ENCODE peak calls at places on chromosomes 16 and 17, in seven cellular contexts. One of them, this sample, is unnamed.

GRCh38 chr17:82240506-82241182 is 11.8 kb downstream of the SLC16A3 start:
- DNase-seq in OCI-LY7: no peak
- DNase-seq in PC-3: no peak
- DNase-seq in IMR-90: no peak
- DNase-seq in neuronal stem cell: no peak
- DNase-seq in astrocyte of the cerebellum: no peak
- DNase-seq in heart right ventricle: no peak
- DNase-seq in this sample: no peak

GRCh38 chr17:50603340-50603739 is 31.3 kb upstream of the ABCC3 start:
- DNase-seq in PC-3: no peak
- DNase-seq in heart right ventricle: no peak
- DNase-seq in astrocyte of the cerebellum: no peak
- DNase-seq in OCI-LY7: peak
- DNase-seq in neuronal stem cell: no peak
- DNase-seq in IMR-90: no peak
- DNase-seq in this sample: peak

GRCh38 chr16:70151391-70151790 is 22.2 kb upstream of the CLEC18C start:
- DNase-seq in astrocyte of the cerebellum: no peak
- DNase-seq in neuronal stem cell: no peak
- DNase-seq in PC-3: no peak
- DNase-seq in heart right ventricle: no peak
- DNase-seq in IMR-90: no peak
- DNase-seq in OCI-LY7: no peak
- DNase-seq in this sample: no peak

GRCh38 chr17:77475012-77475976 is 334.5 kb downstream of the SEC14L1 start:
- DNase-seq in OCI-LY7: peak
- DNase-seq in PC-3: no peak
- DNase-seq in heart right ventricle: no peak
- DNase-seq in IMR-90: peak
- DNase-seq in neuronal stem cell: no peak
- DNase-seq in astrocyte of the cerebellum: peak
- DNase-seq in this sample: no peak

GRCh38 chr16:11315499-11315898 is 29.8 kb upstream of the RMI2 start:
- DNase-seq in heart right ventricle: no peak
- DNase-seq in neuronal stem cell: peak
- DNase-seq in IMR-90: peak
- DNase-seq in astrocyte of the cerebellum: peak
- DNase-seq in PC-3: peak
- DNase-seq in OCI-LY7: no peak
- DNase-seq in this sample: peak

GRCh38 chr17:69858460-69858859 is 216.6 kb upstream of the KCNJ16 start:
- DNase-seq in PC-3: no peak
- DNase-seq in IMR-90: no peak
- DNase-seq in astrocyte of the cerebellum: no peak
- DNase-seq in OCI-LY7: no peak
- DNase-seq in neuronal stem cell: no peak
- DNase-seq in heart right ventricle: no peak
- DNase-seq in this sample: no peak

GRCh38 chr17:55722742-55723487 is at the start of gene TMEM100:
- DNase-seq in heart right ventricle: peak
- DNase-seq in OCI-LY7: no peak
- DNase-seq in PC-3: no peak
- DNase-seq in IMR-90: peak
- DNase-seq in astrocyte of the cerebellum: peak
- DNase-seq in neuronal stem cell: no peak
- DNase-seq in this sample: peak

GRCh38 chr17:4522661-4523060 is 24.0 kb downstream of the SPNS2 start:
- DNase-seq in IMR-90: no peak
- DNase-seq in neuronal stem cell: no peak
- DNase-seq in astrocyte of the cerebellum: no peak
- DNase-seq in PC-3: no peak
- DNase-seq in OCI-LY7: no peak
- DNase-seq in heart right ventricle: peak
- DNase-seq in this sample: no peak

GRCh38 chr16:12191102-12191501 is 214.6 kb downstream of the SNX29 start:
- DNase-seq in IMR-90: no peak
- DNase-seq in PC-3: no peak
- DNase-seq in heart right ventricle: no peak
- DNase-seq in astrocyte of the cerebellum: no peak
- DNase-seq in neuronal stem cell: no peak
- DNase-seq in OCI-LY7: no peak
- DNase-seq in this sample: no peak

GRCh38 chr17:41784207-41784744 is 2.2 kb downstream of the JUP start:
- DNase-seq in heart right ventricle: peak
- DNase-seq in astrocyte of the cerebellum: no peak
- DNase-seq in neuronal stem cell: no peak
- DNase-seq in IMR-90: peak
- DNase-seq in OCI-LY7: no peak
- DNase-seq in PC-3: peak
- DNase-seq in this sample: peak

GRCh38 chr16:69511641-69512040 is 54.1 kb upstream of the NFAT5 start:
- DNase-seq in OCI-LY7: no peak
- DNase-seq in IMR-90: no peak
- DNase-seq in heart right ventricle: no peak
- DNase-seq in PC-3: no peak
- DNase-seq in astrocyte of the cerebellum: no peak
- DNase-seq in neuronal stem cell: no peak
- DNase-seq in this sample: no peak

GRCh38 chr16:4679854-4680636 is 13.3 kb upstream of the NUDT16L1 start:
- DNase-seq in neuronal stem cell: no peak
- DNase-seq in PC-3: peak
- DNase-seq in astrocyte of the cerebellum: no peak
- DNase-seq in heart right ventricle: peak
- DNase-seq in OCI-LY7: no peak
- DNase-seq in IMR-90: peak
- DNase-seq in this sample: peak

GRCh38 chr16:17155936-17156335 is 314.8 kb downstream of the XYLT1 start:
- DNase-seq in IMR-90: no peak
- DNase-seq in astrocyte of the cerebellum: no peak
- DNase-seq in PC-3: no peak
- DNase-seq in neuronal stem cell: no peak
- DNase-seq in OCI-LY7: no peak
- DNase-seq in heart right ventricle: no peak
- DNase-seq in this sample: no peak

GRCh38 chr17:57501016-57501415 is 244.1 kb downstream of the CCDC182 start:
- DNase-seq in IMR-90: no peak
- DNase-seq in PC-3: no peak
- DNase-seq in OCI-LY7: no peak
- DNase-seq in neuronal stem cell: no peak
- DNase-seq in astrocyte of the cerebellum: no peak
- DNase-seq in heart right ventricle: no peak
- DNase-seq in this sample: no peak

GRCh38 chr17:68576811-68577551 is 24.2 kb downstream of the FAM20A start:
- DNase-seq in neuronal stem cell: no peak
- DNase-seq in PC-3: no peak
- DNase-seq in astrocyte of the cerebellum: no peak
- DNase-seq in heart right ventricle: peak
- DNase-seq in OCI-LY7: peak
- DNase-seq in IMR-90: peak
- DNase-seq in this sample: no peak

GRCh38 chr16:20072524-20073202 is 1.0 kb downstream of the GPR139 start:
- DNase-seq in astrocyte of the cerebellum: no peak
- DNase-seq in IMR-90: no peak
- DNase-seq in heart right ventricle: no peak
- DNase-seq in neuronal stem cell: no peak
- DNase-seq in OCI-LY7: no peak
- DNase-seq in PC-3: no peak
- DNase-seq in this sample: no peak

GRCh38 chr16:57614546-57615343 is 13.7 kb upstream of the ADGRG1 start:
- DNase-seq in heart right ventricle: no peak
- DNase-seq in OCI-LY7: no peak
- DNase-seq in IMR-90: no peak
- DNase-seq in PC-3: no peak
- DNase-seq in neuronal stem cell: no peak
- DNase-seq in astrocyte of the cerebellum: no peak
- DNase-seq in this sample: no peak

GRCh38 chr17:8162232-8162996 is at the start of gene VAMP2:
- DNase-seq in astrocyte of the cerebellum: no peak
- DNase-seq in IMR-90: peak
- DNase-seq in OCI-LY7: peak
- DNase-seq in neuronal stem cell: no peak
- DNase-seq in heart right ventricle: peak
- DNase-seq in PC-3: peak
- DNase-seq in this sample: peak

GRCh38 chr17:77375917-77376651 is 235.3 kb downstream of the SEC14L1 start:
- DNase-seq in IMR-90: peak
- DNase-seq in neuronal stem cell: no peak
- DNase-seq in heart right ventricle: no peak
- DNase-seq in PC-3: no peak
- DNase-seq in OCI-LY7: no peak
- DNase-seq in astrocyte of the cerebellum: no peak
- DNase-seq in this sample: no peak

DNA sequence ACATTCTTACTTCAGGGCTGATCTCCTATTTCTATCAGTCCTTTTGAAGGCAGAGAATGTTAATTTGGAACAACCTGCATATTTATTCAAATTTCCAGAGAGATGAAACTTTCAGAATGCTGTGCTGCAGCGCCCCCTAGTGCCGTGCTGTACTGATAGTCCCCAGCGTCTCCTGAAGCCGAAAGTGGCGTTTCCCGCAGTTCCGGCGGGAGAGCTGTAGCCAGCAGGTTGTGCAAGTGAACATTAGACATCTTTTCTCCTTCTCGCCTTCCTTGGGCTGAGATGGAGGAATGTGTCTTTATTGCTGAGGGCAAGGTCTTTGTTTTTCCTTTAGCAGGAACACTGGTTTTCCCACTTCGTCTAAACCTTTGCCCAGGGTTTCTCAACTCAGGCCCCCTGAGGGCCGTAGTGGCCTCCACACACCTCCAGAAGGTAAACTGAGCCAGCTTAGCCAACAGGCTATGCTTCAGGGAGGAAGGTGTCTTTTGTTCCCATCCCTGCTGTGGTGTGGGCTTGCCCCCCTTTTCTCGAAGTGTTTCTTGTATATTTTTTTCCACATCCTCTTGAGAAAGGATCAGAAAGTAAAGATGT is 26.4 kb downstream of the USP10 start:
- DNase-seq in heart right ventricle: peak
- DNase-seq in neuronal stem cell: peak
- DNase-seq in astrocyte of the cerebellum: peak
- DNase-seq in PC-3: peak
- DNase-seq in OCI-LY7: peak
- DNase-seq in IMR-90: peak
- DNase-seq in this sample: peak
- H3K4me3 ChIP-seq in heart right ventricle: no peak
- H3K4me3 ChIP-seq in neuronal stem cell: no peak
- H3K4me3 ChIP-seq in astrocyte of the cerebellum: no peak
- H3K4me3 ChIP-seq in PC-3: peak
- H3K4me3 ChIP-seq in OCI-LY7: peak
- H3K4me3 ChIP-seq in IMR-90: no peak
- H3K4me3 ChIP-seq in this sample: no peak

GRCh38 chr16:49836218-49836617 is 19.7 kb downstream of the ZNF423 start:
- DNase-seq in heart right ventricle: no peak
- DNase-seq in OCI-LY7: no peak
- DNase-seq in neuronal stem cell: no peak
- DNase-seq in IMR-90: no peak
- DNase-seq in PC-3: no peak
- DNase-seq in astrocyte of the cerebellum: no peak
- DNase-seq in this sample: no peak

GRCh38 chr16:49835116-49835880 is 20.6 kb downstream of the ZNF423 start:
- DNase-seq in IMR-90: no peak
- DNase-seq in astrocyte of the cerebellum: no peak
- DNase-seq in neuronal stem cell: no peak
- DNase-seq in OCI-LY7: peak
- DNase-seq in heart right ventricle: no peak
- DNase-seq in PC-3: no peak
- DNase-seq in this sample: no peak

GRCh38 chr16:49837673-49838360 is 18.1 kb downstream of the ZNF423 start:
- DNase-seq in OCI-LY7: no peak
- DNase-seq in heart right ventricle: no peak
- DNase-seq in astrocyte of the cerebellum: no peak
- DNase-seq in PC-3: no peak
- DNase-seq in neuronal stem cell: no peak
- DNase-seq in IMR-90: no peak
- DNase-seq in this sample: no peak

GRCh38 chr16:49838361-49838638 is 17.6 kb downstream of the ZNF423 start:
- DNase-seq in neuronal stem cell: no peak
- DNase-seq in astrocyte of the cerebellum: no peak
- DNase-seq in heart right ventricle: no peak
- DNase-seq in PC-3: no peak
- DNase-seq in IMR-90: no peak
- DNase-seq in OCI-LY7: no peak
- DNase-seq in this sample: no peak

DNA sequence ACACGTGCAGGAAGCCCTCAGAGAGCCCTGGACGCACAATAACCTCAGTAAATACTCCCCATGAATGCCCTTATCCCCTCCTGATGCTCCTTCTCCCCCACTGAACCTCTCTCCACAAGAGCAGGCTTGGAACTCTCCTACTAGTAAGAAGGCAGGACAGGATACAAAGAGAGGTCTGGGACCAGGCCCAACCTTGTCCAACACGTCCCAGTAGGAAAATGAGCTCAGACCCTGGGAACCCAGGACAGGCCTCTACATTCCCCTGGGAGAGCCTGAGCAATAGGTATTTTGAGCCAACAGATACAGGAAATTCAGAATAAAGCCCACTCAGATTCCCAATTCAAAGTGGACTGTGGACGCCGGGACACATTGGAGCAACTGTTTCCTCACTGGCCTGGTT is 19.2 kb downstream of the ZNF423 start:
- DNase-seq in neuronal stem cell: no peak
- DNase-seq in heart right ventricle: no peak
- DNase-seq in astrocyte of the cerebellum: no peak
- DNase-seq in PC-3: no peak
- DNase-seq in OCI-LY7: no peak
- DNase-seq in IMR-90: no peak
- DNase-seq in this sample: no peak
- H3K4me3 ChIP-seq in neuronal stem cell: no peak
- H3K4me3 ChIP-seq in heart right ventricle: no peak
- H3K4me3 ChIP-seq in astrocyte of the cerebellum: no peak
- H3K4me3 ChIP-seq in PC-3: no peak
- H3K4me3 ChIP-seq in OCI-LY7: no peak
- H3K4me3 ChIP-seq in IMR-90: no peak
- H3K4me3 ChIP-seq in this sample: no peak

GRCh38 chr16:79767597-79768280 is 167.2 kb upstream of the MAF start:
- DNase-seq in heart right ventricle: no peak
- DNase-seq in PC-3: no peak
- DNase-seq in neuronal stem cell: peak
- DNase-seq in OCI-LY7: no peak
- DNase-seq in astrocyte of the cerebellum: peak
- DNase-seq in IMR-90: no peak
- DNase-seq in this sample: no peak
- H3K4me3 ChIP-seq in heart right ventricle: peak
- H3K4me3 ChIP-seq in PC-3: no peak
- H3K4me3 ChIP-seq in neuronal stem cell: no peak
- H3K4me3 ChIP-seq in OCI-LY7: no peak
- H3K4me3 ChIP-seq in astrocyte of the cerebellum: peak
- H3K4me3 ChIP-seq in IMR-90: no peak
- H3K4me3 ChIP-seq in this sample: no peak

GRCh38 chr16:30633526-30633925 is 17.2 kb upstream of the PRR14 start:
- DNase-seq in PC-3: no peak
- DNase-seq in heart right ventricle: no peak
- DNase-seq in OCI-LY7: no peak
- DNase-seq in astrocyte of the cerebellum: no peak
- DNase-seq in neuronal stem cell: no peak
- DNase-seq in IMR-90: no peak
- DNase-seq in this sample: no peak

GRCh38 chr16:30623558-30624283 is 13.5 kb upstream of the ZNF689 start:
- DNase-seq in IMR-90: no peak
- DNase-seq in heart right ventricle: no peak
- DNase-seq in PC-3: no peak
- DNase-seq in neuronal stem cell: no peak
- DNase-seq in astrocyte of the cerebellum: no peak
- DNase-seq in OCI-LY7: no peak
- DNase-seq in this sample: no peak

GRCh38 chr16:30626230-30626629 is 16.0 kb upstream of the ZNF689 start:
- DNase-seq in IMR-90: no peak
- DNase-seq in astrocyte of the cerebellum: no peak
- DNase-seq in heart right ventricle: no peak
- DNase-seq in neuronal stem cell: no peak
- DNase-seq in PC-3: no peak
- DNase-seq in OCI-LY7: no peak
- DNase-seq in this sample: no peak

GRCh38 chr16:30628628-30629342 is 18.6 kb upstream of the ZNF689 start:
- DNase-seq in astrocyte of the cerebellum: peak
- DNase-seq in PC-3: peak
- DNase-seq in OCI-LY7: peak
- DNase-seq in IMR-90: peak
- DNase-seq in heart right ventricle: peak
- DNase-seq in neuronal stem cell: peak
- DNase-seq in this sample: peak
- H3K4me3 ChIP-seq in astrocyte of the cerebellum: no peak
- H3K4me3 ChIP-seq in PC-3: no peak
- H3K4me3 ChIP-seq in OCI-LY7: no peak
- H3K4me3 ChIP-seq in IMR-90: no peak
- H3K4me3 ChIP-seq in heart right ventricle: peak
- H3K4me3 ChIP-seq in neuronal stem cell: no peak
- H3K4me3 ChIP-seq in this sample: no peak

This sample was measured in A673.